ENCODE peak calls at places on chromosomes 5 and 9, in five cellular contexts. W, X, R, J and M are unnamed samples. For H3K4me1, the result is how much of the 10 kb centered on the place peaks cover.

GRCh38 chr9:93673271-93673843 is 97.0 kb downstream of the PHF2 start:
- DNase-seq in X (no peak), J (no peak), W (no peak), R (peak), M (no peak)

GRCh38 chr5:41748631-41749030 is 121.6 kb downstream of the OXCT1 start:
- DNase-seq in W (no peak), R (no peak), X (no peak), J (no peak), M (no peak)

GRCh38 chr9:70510157-70510770 is 95.8 kb upstream of the KLF9 start:
- DNase-seq in W (peak), X (no peak), R (peak), J (no peak), M (no peak)

GRCh38 chr9:129609486-129610192 is 11.3 kb downstream of the C9orf50 start:
- DNase-seq in W (no peak), X (peak), R (no peak), J (peak), M (peak)

GRCh38 chr9:7284517-7284916 is 515.1 kb downstream of the DMAC1 start:
- DNase-seq in W (no peak), X (no peak), J (no peak), R (no peak), M (no peak)

GRCh38 chr9:5876711-5877110 is 14.0 kb upstream of the MLANA start:
- DNase-seq in W (no peak), R (no peak), X (no peak), J (no peak), M (no peak)

GRCh38 chr9:121651295-121652036 is at the start of gene DAB2IP:
- DNase-seq in J (no peak), W (no peak), R (peak), X (no peak), M (peak)

GRCh38 chr5:2905741-2906140 is 154.3 kb upstream of the IRX2 start:
- DNase-seq in W (no peak), R (no peak), X (no peak), J (no peak), M (no peak)

GRCh38 chr5:978693-979092 is 29.9 kb upstream of the NKD2 start:
- DNase-seq in X (no peak), R (no peak), W (no peak), J (no peak), M (no peak)

GRCh38 chr9:5853005-5853404 is 20.1 kb upstream of the ERMP1 start:
- DNase-seq in R (no peak), W (no peak), X (no peak), J (no peak), M (no peak)

DNA sequence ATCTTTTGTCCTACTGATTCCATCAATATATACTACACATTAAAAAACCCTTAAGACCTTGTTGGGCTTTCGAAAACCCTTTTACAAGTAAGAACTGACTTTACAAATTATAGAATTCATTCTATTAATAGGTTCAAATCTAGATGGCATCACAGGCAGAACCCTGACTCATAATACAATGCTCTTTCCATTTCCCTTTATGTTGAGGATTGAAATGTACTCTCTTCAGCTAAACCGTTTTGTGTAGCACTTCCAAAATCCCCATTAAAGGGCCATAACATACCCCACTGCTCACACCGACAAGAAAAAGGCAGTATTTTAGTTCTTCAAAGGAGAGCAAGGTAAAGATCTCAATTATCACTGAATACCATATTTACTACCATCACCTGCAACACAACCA is 11.1 kb downstream of the CSNK1A1 start:
- DNase-seq in R (no peak), X (no peak), W (no peak), J (no peak), M (no peak)
- H3K4me1 ChIP-seq in R (half or more), X (half or more), W (half or more), J (under half), M (half or more)

GRCh38 chr9:109092587-109092986 is 27.2 kb downstream of the TMEM245 start:
- DNase-seq in X (no peak), R (no peak), W (no peak), J (no peak), M (no peak)

GRCh38 chr9:109098221-109098959 is 21.4 kb downstream of the TMEM245 start:
- DNase-seq in X (no peak), W (peak), J (no peak), R (no peak), M (no peak)

GRCh38 chr9:109097156-109097555 is 22.6 kb downstream of the TMEM245 start:
- DNase-seq in J (no peak), R (no peak), W (no peak), X (no peak), M (no peak)

GRCh38 chr9:109094268-109094667 is 25.5 kb downstream of the TMEM245 start:
- DNase-seq in R (no peak), X (no peak), J (no peak), W (no peak), M (no peak)

GRCh38 chr9:109095321-109095720 is 24.4 kb downstream of the TMEM245 start:
- DNase-seq in W (no peak), J (no peak), R (no peak), X (no peak), M (no peak)
- H3K4me1 ChIP-seq in W (under half), J (under half), R (half or more), X (half or more), M (half or more)

GRCh38 chr9:36966371-36967097 is 67.5 kb downstream of the PAX5 start:
- DNase-seq in R (no peak), X (no peak), W (no peak), J (no peak), M (no peak)
- H3K4me1 ChIP-seq in R (under half), X (under half), W (under half), J (under half), M (under half)

GRCh38 chr5:80248378-80248777 is 7.5 kb downstream of the SERINC5 start:
- DNase-seq in R (no peak), X (no peak), J (no peak), W (no peak), M (no peak)
- H3K4me1 ChIP-seq in R (half or more), X (half or more), J (half or more), W (half or more), M (under half)

DNA sequence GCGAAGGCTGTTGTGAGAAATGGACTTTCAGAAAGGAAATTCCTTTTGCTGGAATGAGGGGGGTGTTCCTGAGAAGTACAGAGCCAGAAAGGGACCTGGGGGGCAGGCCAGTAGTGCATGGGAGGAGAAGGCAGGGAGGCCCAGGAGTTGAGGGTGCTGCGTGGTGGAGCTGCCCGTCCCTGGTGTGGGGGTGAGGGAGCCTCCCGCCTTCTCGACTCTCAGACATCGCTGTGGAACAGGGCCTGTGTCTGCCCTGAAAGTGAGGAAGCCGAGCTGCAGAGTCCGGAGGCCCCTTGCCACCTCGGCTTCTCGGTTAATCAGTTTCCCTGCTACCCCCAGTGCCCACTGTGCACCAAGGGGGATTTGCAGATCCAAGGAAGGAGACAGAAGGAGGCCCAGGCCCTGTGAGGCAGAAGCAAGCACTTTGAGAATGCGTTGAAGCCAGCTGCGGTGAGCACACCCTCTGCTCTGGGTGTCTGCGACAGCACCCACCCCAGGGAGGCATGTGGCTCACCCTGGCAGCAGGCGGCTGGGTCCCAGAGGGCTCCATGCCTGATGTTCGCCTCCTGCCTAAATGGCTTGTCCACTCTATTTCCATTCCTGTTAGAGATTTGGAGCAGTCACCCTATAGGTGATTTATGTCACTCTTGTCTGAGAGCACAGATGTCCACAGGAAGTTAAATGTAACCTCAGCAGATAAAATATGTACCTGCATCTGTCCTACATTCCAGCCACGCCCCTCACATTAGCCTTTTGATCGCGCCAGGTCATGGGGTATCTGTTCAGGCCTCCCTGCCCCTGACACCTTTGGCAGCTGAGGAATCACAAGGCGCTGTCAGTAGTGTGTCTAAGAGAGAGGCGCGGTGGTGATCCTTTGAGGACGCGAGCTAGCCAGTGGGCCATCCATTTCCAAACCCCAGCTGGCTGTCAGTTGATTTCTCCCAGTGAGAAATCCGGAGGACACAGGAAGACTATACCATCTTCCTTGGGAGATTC is 28.3 kb downstream of the PTGES2 start:
- DNase-seq in R (peak), J (no peak), W (no peak), X (no peak), M (no peak)
- H3K4me1 ChIP-seq in R (half or more), J (under half), W (half or more), X (half or more), M (half or more)